ENCODE peak calls at places on chromosome 12, in four cellular contexts. U is heart left ventricle, G is spleen, I is A549. C is an unnamed sample.

GRCh38 chr12:77847060-77847541 is 16.4 kb downstream of the NAV3 start:
- DNase-seq in I (no peak), U (no peak), G (no peak), C (no peak)

GRCh38 chr12:121167232-121167820 is 34.6 kb downstream of the P2RX7 start:
- DNase-seq in I (no peak), G (no peak), U (no peak), C (no peak)

GRCh38 chr12:26226119-26226518 is 30.7 kb downstream of the SSPN start:
- DNase-seq in G (no peak), U (no peak), I (no peak), C (no peak)

GRCh38 chr12:2287151-2287550 is 234.4 kb downstream of the CACNA1C start:
- DNase-seq in G (no peak), I (no peak), U (peak; percentile 69), C (no peak)

GRCh38 chr12:106386836-106387555 is 29.4 kb downstream of the POLR3B start:
- DNase-seq in I (no peak), G (no peak), U (no peak), C (no peak)

GRCh38 chr12:116982721-116983502 is 72.2 kb downstream of the FBXW8 start:
- DNase-seq in U (no peak), G (no peak), I (no peak), C (no peak)

GRCh38 chr12:71125515-71125914 is 32.3 kb downstream of the TSPAN8 start:
- DNase-seq in U (no peak), I (no peak), G (no peak), C (no peak)

GRCh38 chr12:132108211-132108832 is 35.8 kb downstream of the DDX51 start:
- DNase-seq in I (no peak), G (no peak), U (no peak), C (no peak)

GRCh38 chr12:2682301-2683282 is 112.2 kb upstream of the FKBP4 start:
- DNase-seq in U (no peak), G (no peak), I (peak; percentile 19), C (no peak)

GRCh38 chr12:132610051-132610759 is at the start of gene LRCOL1:
- DNase-seq in I (no peak), G (no peak), U (peak; percentile 80), C (no peak)

GRCh38 chr12:130627175-130627574 is 88.9 kb downstream of the RIMBP2 start:
- DNase-seq in U (no peak), G (no peak), I (no peak), C (no peak)

GRCh38 chr12:34291426-34291901 is 269.2 kb downstream of the ALG10 start:
- DNase-seq in U (no peak), G (peak; percentile 70), I (no peak), C (no peak)

GRCh38 chr12:121388421-121388981 is 11.4 kb upstream of the RNF34 start:
- DNase-seq in G (no peak), I (no peak), U (no peak), C (no peak)

GRCh38 chr12:6093764-6094163 is 30.7 kb downstream of the VWF start:
- DNase-seq in U (no peak), G (peak; percentile 37), I (no peak), C (peak; percentile 38)

GRCh38 chr12:32981139-32981538 is 84.6 kb upstream of the PKP2 start:
- DNase-seq in I (no peak), G (no peak), U (no peak), C (no peak)

GRCh38 chr12:65949986-65950385 is 125.7 kb downstream of the HMGA2 start:
- DNase-seq in I (no peak), G (no peak), U (no peak), C (no peak)

GRCh38 chr12:94870511-94870910 is 133.0 kb downstream of the NDUFA12 start:
- DNase-seq in G (no peak), U (no peak), I (no peak), C (no peak)

GRCh38 chr12:16939871-16940306 is 333.9 kb upstream of the LMO3 start:
- DNase-seq in I (peak; percentile 56), G (no peak), U (no peak), C (peak; percentile 44)

GRCh38 chr12:94458882-94459772 is 540 bp downstream of the CEP83 start:
- DNase-seq in G (no peak), U (no peak), I (peak; percentile 13), C (no peak)

GRCh38 chr12:56221757-56222530 is at the start of gene RNF41:
- DNase-seq in I (peak; percentile 100), G (peak; percentile 99), U (peak; percentile 98), C (peak; percentile 99)
- TF ChIP-seq CTCF in I (no peak), G (no peak), U (peak; percentile 30), C (peak; percentile 13)

GRCh38 chr12:128944956-128945355 is 91.7 kb downstream of the GLT1D1 start:
- DNase-seq in I (no peak), U (no peak), G (no peak), C (no peak)
- TF ChIP-seq POLR2A in I (no peak), U (no peak), G (no peak), C (no peak)

DNA sequence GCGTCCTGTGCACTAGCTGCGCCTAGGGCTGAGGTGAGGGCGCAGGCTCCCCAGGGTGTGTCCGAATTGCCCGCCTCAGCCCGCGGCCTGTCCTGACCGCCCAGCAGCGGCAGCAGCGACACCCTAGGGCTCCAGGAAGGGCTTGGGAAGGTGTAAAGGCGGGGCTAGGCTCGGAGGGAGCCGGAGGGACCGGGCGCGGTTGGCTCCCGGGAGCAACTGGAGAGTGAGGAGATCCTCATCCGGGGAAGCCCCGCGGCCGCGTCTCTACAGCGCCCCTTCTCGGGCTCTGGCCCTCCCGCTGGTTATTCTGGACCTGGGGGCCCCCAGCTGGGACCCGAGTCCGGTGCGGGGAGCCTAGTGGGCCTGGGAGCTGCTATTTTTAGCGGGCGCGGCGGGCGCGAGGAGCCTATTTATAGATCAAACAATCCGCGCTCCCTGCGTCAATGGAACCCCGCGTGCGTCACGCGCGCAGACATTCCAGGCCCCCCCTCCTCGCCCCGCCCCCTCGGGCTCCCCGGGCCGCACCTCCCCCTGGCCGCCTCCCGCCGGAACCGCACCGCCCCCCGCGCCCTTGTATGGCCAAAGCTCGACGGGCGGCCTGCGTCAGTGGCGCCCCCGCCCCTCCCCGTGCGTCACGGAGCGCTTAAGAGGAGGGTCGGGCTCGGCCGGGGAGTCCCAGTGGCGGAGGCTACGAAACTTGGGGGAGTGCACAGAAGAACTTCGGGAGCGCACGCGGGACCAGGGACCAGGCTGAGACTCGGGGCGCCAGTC is at the start of gene NR4A1:
- DNase-seq in G (peak; percentile 98), I (peak; percentile 95), U (peak; percentile 99), C (peak; percentile 99)
- TF ChIP-seq CTCF in G (no peak), I (peak; percentile 34), U (peak; percentile 64), C (no peak)

GRCh38 chr12:9064201-9064814 is 51.4 kb downstream of the A2M start:
- DNase-seq in G (peak; percentile 87), U (peak; percentile 70), I (peak; percentile 57), C (peak; percentile 72)
- TF ChIP-seq POLR2A in G (no peak), U (peak; percentile 34), I (peak; percentile 79), C (peak; percentile 45)

DNA sequence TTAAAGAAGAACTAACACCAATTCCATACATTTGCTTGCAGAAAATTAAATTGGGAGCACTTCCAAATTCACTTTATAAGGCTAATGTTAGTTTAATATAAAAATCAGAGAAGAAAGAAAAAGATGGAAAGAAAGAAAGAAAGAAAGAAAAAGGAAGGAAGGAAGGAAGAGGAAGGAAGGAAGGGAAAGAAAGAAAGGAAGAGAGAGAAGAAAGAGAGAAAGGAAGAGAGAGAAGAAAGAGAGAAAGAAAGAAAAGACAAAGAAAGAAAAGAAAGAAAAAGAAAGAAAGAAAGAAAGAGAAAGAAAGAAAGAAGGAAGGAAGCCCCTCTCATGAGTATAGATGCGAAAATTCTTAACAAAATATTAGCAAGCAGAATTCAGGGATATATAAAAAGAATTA is 267.7 kb downstream of the RPAP3 start:
- DNase-seq in U (no peak), G (no peak), I (no peak), C (no peak)
- TF ChIP-seq CTCF in U (no peak), G (no peak), I (no peak), C (no peak)